ENCODE peak calls at places on chromosome 1, in five cellular contexts. M, L, O, A and B are unnamed samples. For H3F3A and H4K20me1, the result is how much of the 10 kb centered on the place peaks cover.

GRCh38 chr1:200290010-200290685 is 119.7 kb downstream of the ZNF281 start:
- DNase-seq in A (peak), M (peak), L (peak), O (peak), B (no peak)

GRCh38 chr1:10207810-10208209 is 2.6 kb upstream of the KIF1B start:
- DNase-seq in M (no peak), O (no peak), L (no peak), A (no peak), B (no peak)

GRCh38 chr1:17994046-17994445 is 113.6 kb upstream of the IGSF21 start:
- DNase-seq in A (no peak), L (no peak), O (no peak), M (no peak), B (no peak)

GRCh38 chr1:103788377-103788776 is 38.7 kb downstream of the AMY1C start:
- DNase-seq in M (peak), O (peak), L (no peak), A (peak), B (no peak)

GRCh38 chr1:226831953-226832352 is 38.5 kb upstream of the PSEN2 start:
- DNase-seq in M (no peak), A (no peak), L (no peak), O (peak), B (no peak)

GRCh38 chr1:31701137-31701736 is 2.6 kb downstream of the COL16A1 start:
- DNase-seq in L (no peak), M (peak), O (peak), A (no peak), B (peak)

GRCh38 chr1:39141925-39142324 is 62.6 kb upstream of the MACF1 start:
- DNase-seq in O (no peak), L (peak), A (peak), M (peak), B (peak)

GRCh38 chr1:152227310-152227928 is 3.4 kb upstream of the HRNR start:
- DNase-seq in M (peak), O (peak), L (no peak), A (peak), B (no peak)

GRCh38 chr1:197320991-197321531 is 53.0 kb downstream of the CRB1 start:
- DNase-seq in A (no peak), M (peak), L (no peak), O (peak), B (no peak)

GRCh38 chr1:85451236-85451830 is 13.6 kb downstream of the DDAH1 start:
- DNase-seq in L (no peak), O (peak), A (no peak), M (no peak), B (peak)

GRCh38 chr1:47755368-47755990 is 241.7 kb downstream of the TRABD2B start:
- DNase-seq in A (peak), M (peak), O (peak), L (peak), B (no peak)

GRCh38 chr1:184504695-184505338 is 118.0 kb downstream of the C1orf21 start:
- DNase-seq in O (no peak), L (peak), A (no peak), M (no peak), B (no peak)

GRCh38 chr1:13664451-13664850 is 35.5 kb upstream of the PRDM2 start:
- DNase-seq in L (no peak), M (no peak), O (peak), A (no peak), B (no peak)

GRCh38 chr1:24244519-24245268 is 57.6 kb upstream of the IFNLR1 start:
- DNase-seq in O (no peak), L (no peak), M (peak), A (no peak), B (no peak)

GRCh38 chr1:209106237-209106741 is 477.2 kb upstream of the CAMK1G start:
- DNase-seq in O (peak), A (peak), L (peak), M (peak), B (no peak)
- H3F3A ChIP-seq in O (under half), A (under half), L (under half), M (under half), B (under half)

DNA sequence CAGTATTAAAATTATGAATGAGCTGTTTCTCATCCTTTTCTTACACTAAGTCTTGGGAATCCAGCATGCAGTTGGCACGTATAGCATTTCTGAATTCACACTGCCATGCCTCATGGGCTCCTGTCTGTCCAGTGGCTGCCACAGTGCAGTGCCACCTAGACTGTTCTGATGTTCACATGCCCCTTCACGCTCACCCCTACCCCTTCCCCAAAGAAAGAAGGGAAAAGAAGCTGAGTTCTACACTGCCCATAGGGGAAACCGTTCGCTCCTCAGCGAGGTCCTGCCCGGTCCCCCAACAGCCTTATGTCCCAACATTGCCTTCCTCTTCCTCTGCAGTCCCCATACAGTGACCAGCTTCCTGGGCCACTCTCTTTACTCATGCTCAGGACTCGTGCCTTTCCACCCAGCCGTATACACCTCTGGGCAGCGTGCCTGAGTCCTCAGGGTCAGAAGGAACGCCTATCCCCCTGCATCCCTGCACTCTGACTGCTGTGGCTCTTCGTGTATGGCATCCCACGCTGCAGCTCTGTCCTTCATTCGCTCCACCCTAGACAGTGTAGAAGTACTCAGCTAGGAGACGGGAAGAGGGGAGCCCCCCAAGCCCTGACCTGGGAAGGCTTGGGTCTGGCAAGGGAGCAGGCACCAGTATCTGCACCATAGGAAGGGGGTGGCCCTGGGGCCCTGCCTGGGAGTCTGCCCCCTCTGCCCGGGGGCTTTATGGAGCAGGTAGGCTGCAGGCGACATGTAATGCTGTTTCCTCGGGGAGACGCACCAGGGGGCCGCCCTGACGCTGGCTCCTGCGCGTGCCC is 24.1 kb upstream of the ARF1 start:
- DNase-seq in O (no peak), M (no peak), A (no peak), L (no peak), B (no peak)
- TF ChIP-seq EZH2 in O (no peak), M (no peak), A (peak), L (no peak), B (no peak)

DNA sequence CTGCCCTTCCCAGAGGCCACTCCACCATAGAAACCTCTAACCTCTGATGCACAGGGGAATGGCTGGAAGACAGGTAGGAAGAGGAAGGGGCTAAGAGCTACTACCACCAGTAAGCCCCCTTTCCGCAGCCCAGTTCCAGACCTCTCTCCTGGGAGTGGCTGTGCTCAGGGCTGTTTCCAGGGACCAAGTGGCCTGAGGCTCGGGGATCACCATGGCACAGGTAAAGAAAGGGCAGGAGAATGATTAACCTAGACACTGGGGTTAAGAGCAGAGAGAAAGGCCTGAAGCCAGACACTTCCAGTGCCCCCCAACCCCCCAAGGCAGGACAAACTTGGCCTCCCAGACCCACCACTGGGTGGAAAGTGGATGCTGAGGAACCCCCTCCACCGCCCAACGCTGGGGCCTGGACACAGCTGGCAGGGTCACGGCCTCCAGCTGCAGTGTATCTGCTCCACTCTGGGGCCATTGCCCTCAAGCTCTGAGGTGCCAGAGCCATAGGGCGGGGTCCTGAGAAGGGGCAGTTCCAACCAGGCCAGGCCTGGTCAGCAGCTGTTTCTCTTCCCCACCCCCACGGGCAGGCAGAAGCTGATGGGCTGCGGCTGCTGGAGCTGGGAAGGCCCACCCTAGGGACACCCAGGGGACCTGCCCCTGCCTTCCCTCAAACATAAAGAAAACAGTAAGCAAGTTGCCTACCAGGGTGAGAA is 2.7 kb downstream of the TAGLN2 start:
- DNase-seq in O (no peak), L (no peak), M (peak), A (no peak), B (no peak)
- H4K20me1 ChIP-seq in O (half or more), L (under half), M (under half), A (under half), B (under half)

DNA sequence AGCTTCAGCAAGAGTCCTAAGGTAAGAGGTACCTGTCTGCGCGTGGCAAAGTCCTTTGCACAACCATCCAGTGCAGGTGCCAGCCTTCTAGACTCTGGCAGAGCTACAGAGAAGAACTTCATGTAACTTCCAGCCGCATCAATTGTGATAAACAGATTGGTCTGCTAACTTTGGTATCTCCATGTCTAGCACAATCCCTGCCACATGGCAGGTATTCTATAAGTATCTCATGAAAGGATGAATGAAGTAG is 29.8 kb downstream of the CD48 start:
- DNase-seq in A (no peak), L (no peak), O (no peak), M (no peak), B (no peak)
- H3F3A ChIP-seq in A (under half), L (under half), O (under half), M (under half), B (under half)

DNA sequence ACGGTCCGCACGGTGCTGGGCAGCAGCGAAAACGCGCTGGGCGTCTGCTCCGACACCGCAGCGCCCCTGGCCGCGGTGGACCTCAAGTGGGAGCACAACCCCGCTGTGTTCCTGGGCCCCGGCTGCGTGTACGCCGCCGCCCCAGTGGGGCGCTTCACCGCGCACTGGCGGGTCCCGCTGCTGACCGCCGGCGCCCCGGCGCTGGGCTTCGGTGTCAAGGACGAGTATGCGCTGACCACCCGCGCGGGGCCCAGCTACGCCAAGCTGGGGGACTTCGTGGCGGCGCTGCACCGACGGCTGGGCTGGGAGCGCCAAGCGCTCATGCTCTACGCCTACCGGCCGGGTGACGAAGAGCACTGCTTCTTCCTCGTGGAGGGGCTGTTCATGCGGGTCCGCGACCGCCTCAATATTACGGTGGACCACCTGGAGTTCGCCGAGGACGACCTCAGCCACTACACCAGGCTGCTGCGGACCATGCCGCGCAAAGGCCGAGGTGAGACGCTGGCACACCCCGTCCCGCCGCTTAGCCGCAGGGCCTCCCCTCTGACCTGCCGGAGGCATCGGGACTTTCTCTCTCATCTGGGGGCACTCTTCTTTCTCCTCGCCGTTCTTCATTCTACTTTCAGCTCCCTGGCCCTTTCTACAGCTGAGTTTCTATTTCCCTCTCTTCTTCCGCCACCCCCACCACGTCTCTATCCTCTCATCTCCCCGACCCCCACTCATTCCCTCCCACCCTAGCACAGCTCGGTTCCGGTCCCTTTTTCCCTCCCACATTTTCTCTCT is 1.0 kb downstream of the NPR1 start:
- DNase-seq in O (no peak), L (peak), M (peak), A (peak), B (no peak)
- TF ChIP-seq EZH2 in O (no peak), L (peak), M (peak), A (no peak), B (no peak)

GRCh38 chr1:237684236-237684635 is 206.5 kb downstream of the ZP4 start:
- DNase-seq in M (no peak), O (peak), A (no peak), L (no peak), B (no peak)

GRCh38 chr1:237690656-237691055 is 200.1 kb downstream of the ZP4 start:
- DNase-seq in L (no peak), A (no peak), O (no peak), M (no peak), B (no peak)

GRCh38 chr1:237685553-237685952 is 205.2 kb downstream of the ZP4 start:
- DNase-seq in M (no peak), O (no peak), L (no peak), A (no peak), B (no peak)

DNA sequence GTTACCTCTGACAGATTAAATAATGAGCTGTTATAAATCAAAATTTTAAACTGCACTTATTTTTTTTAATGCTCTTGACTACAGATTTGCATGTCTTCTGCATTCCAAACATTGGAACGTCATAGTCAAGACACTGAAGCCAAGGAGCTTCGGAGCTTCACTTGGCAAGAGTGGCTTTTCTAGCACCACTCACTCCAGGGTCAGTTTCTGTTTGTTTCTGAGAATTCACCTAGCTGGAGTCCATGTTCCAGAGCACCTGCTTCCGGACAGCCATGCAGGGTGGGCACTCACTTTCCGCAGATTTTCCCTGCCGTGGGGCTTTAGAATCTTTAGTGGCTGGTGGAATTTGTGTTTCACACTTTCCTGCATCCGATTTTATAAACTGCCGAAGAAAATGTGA is 202.9 kb downstream of the ZP4 start:
- DNase-seq in O (no peak), A (no peak), L (no peak), M (no peak), B (no peak)
- H4K20me1 ChIP-seq in O (under half), A (under half), L (under half), M (under half), B (under half)